ENCODE peak calls at places on chromosomes 12 and 14, in four cellular contexts. B, V, Z and K are unnamed samples.

GRCh38 chr14:41986726-41987125 is 380.1 kb downstream of the LRFN5 start:
- DNase-seq in B (no peak), V (no peak), Z (no peak), K (no peak)

GRCh38 chr12:131089526-131090253 is 136.0 kb downstream of the ADGRD1 start:
- DNase-seq in B (no peak), V (no peak), Z (peak; percentile 43), K (peak; percentile 7)

GRCh38 chr12:22101749-22102243 is 55.8 kb downstream of the CMAS start:
- DNase-seq in B (no peak), V (peak; percentile 85), Z (peak; percentile 81), K (peak; percentile 42)

GRCh38 chr14:91882776-91883175 is 15.4 kb upstream of the TC2N start:
- DNase-seq in B (no peak), V (no peak), Z (no peak), K (no peak)

GRCh38 chr12:57142727-57143126 is 4.7 kb downstream of the LRP1-AS start:
- DNase-seq in B (no peak), V (no peak), Z (no peak), K (no peak)

GRCh38 chr12:6201199-6201608 is 1.0 kb downstream of the CD9 start:
- DNase-seq in B (peak; percentile 23), V (no peak), Z (peak; percentile 63), K (peak; percentile 62)

GRCh38 chr14:100898465-100898864 is 5.1 kb downstream of the RTL1 start:
- DNase-seq in B (no peak), V (no peak), Z (no peak), K (no peak)

GRCh38 chr12:8014836-8015235 is 17.7 kb upstream of the FOXJ2 start:
- DNase-seq in B (no peak), V (no peak), Z (no peak), K (no peak)

GRCh38 chr14:94174622-94175402 is 690 bp downstream of the PPP4R4 start:
- DNase-seq in B (no peak), V (no peak), Z (no peak), K (no peak)

GRCh38 chr14:22537436-22538310 is 51.4 kb downstream of the DAD1 start:
- DNase-seq in B (no peak), V (no peak), Z (no peak), K (no peak)

GRCh38 chr12:88113871-88114270 is 28.0 kb downstream of the CEP290 start:
- DNase-seq in B (no peak), V (peak; percentile 15), Z (no peak), K (no peak)

GRCh38 chr14:103230658-103231334 is 103.2 kb upstream of the EIF5 start:
- DNase-seq in B (no peak), V (no peak), Z (no peak), K (no peak)